ENCODE peak calls at places on chromosomes 7 and 10, in ten cellular contexts. One of them, this sample, is unnamed.

GRCh38 chr7:33901847-33902246 is 3.5 kb upstream of the BMPER start:
- DNase-seq in activated T-helper 1 cell treated with Interleukin-2 at 50 U/mL for 16 hours: no peak
- DNase-seq in GM03348: no peak
- DNase-seq in choroid plexus epithelial cell: no peak
- DNase-seq in NCI-H1105: no peak
- DNase-seq in RCC 7860: no peak
- DNase-seq in Peyer's patch: no peak
- DNase-seq in HCEC 1CT: no peak
- DNase-seq in H7: peak
- DNase-seq in activated CD8-positive, alpha-beta memory T cell treated with anti-CD3 and anti-CD28 coated beads, Interleukin-2, amount 50 U/mL, for 48 hours: no peak
- DNase-seq in this sample: no peak

GRCh38 chr10:12351447-12351846 is 2.1 kb downstream of the CAMK1D start:
- DNase-seq in activated T-helper 1 cell treated with Interleukin-2 at 50 U/mL for 16 hours: no peak
- DNase-seq in GM03348: no peak
- DNase-seq in choroid plexus epithelial cell: no peak
- DNase-seq in NCI-H1105: no peak
- DNase-seq in RCC 7860: no peak
- DNase-seq in Peyer's patch: no peak
- DNase-seq in HCEC 1CT: no peak
- DNase-seq in H7: no peak
- DNase-seq in activated CD8-positive, alpha-beta memory T cell treated with anti-CD3 and anti-CD28 coated beads, Interleukin-2, amount 50 U/mL, for 48 hours: peak
- DNase-seq in this sample: no peak

GRCh38 chr7:302054-302992 is 12.4 kb downstream of the FOXL3 start:
- DNase-seq in activated T-helper 1 cell treated with Interleukin-2 at 50 U/mL for 16 hours: no peak
- DNase-seq in GM03348: no peak
- DNase-seq in choroid plexus epithelial cell: no peak
- DNase-seq in NCI-H1105: no peak
- DNase-seq in RCC 7860: no peak
- DNase-seq in Peyer's patch: peak
- DNase-seq in HCEC 1CT: no peak
- DNase-seq in H7: peak
- DNase-seq in activated CD8-positive, alpha-beta memory T cell treated with anti-CD3 and anti-CD28 coated beads, Interleukin-2, amount 50 U/mL, for 48 hours: no peak
- DNase-seq in this sample: no peak

GRCh38 chr7:112459645-112460044 is 9.4 kb downstream of the IFRD1 start:
- DNase-seq in activated T-helper 1 cell treated with Interleukin-2 at 50 U/mL for 16 hours: no peak
- DNase-seq in GM03348: no peak
- DNase-seq in choroid plexus epithelial cell: no peak
- DNase-seq in NCI-H1105: no peak
- DNase-seq in RCC 7860: no peak
- DNase-seq in Peyer's patch: no peak
- DNase-seq in HCEC 1CT: no peak
- DNase-seq in H7: no peak
- DNase-seq in activated CD8-positive, alpha-beta memory T cell treated with anti-CD3 and anti-CD28 coated beads, Interleukin-2, amount 50 U/mL, for 48 hours: no peak
- DNase-seq in this sample: no peak

GRCh38 chr10:89299031-89299430 is 2.8 kb upstream of the IFIT2 start:
- DNase-seq in activated T-helper 1 cell treated with Interleukin-2 at 50 U/mL for 16 hours: no peak
- DNase-seq in GM03348: no peak
- DNase-seq in choroid plexus epithelial cell: no peak
- DNase-seq in NCI-H1105: no peak
- DNase-seq in RCC 7860: no peak
- DNase-seq in Peyer's patch: no peak
- DNase-seq in HCEC 1CT: no peak
- DNase-seq in H7: no peak
- DNase-seq in activated CD8-positive, alpha-beta memory T cell treated with anti-CD3 and anti-CD28 coated beads, Interleukin-2, amount 50 U/mL, for 48 hours: no peak
- DNase-seq in this sample: no peak

GRCh38 chr7:1234049-1234691 is 1.5 kb downstream of the UNCX start:
- DNase-seq in activated T-helper 1 cell treated with Interleukin-2 at 50 U/mL for 16 hours: no peak
- DNase-seq in GM03348: no peak
- DNase-seq in choroid plexus epithelial cell: no peak
- DNase-seq in NCI-H1105: no peak
- DNase-seq in RCC 7860: no peak
- DNase-seq in Peyer's patch: no peak
- DNase-seq in HCEC 1CT: no peak
- DNase-seq in H7: no peak
- DNase-seq in activated CD8-positive, alpha-beta memory T cell treated with anti-CD3 and anti-CD28 coated beads, Interleukin-2, amount 50 U/mL, for 48 hours: no peak
- DNase-seq in this sample: no peak

GRCh38 chr10:11179231-11180105 is 161.8 kb downstream of the CELF2 start:
- DNase-seq in activated T-helper 1 cell treated with Interleukin-2 at 50 U/mL for 16 hours: no peak
- DNase-seq in GM03348: no peak
- DNase-seq in choroid plexus epithelial cell: no peak
- DNase-seq in NCI-H1105: no peak
- DNase-seq in RCC 7860: no peak
- DNase-seq in Peyer's patch: no peak
- DNase-seq in HCEC 1CT: no peak
- DNase-seq in H7: no peak
- DNase-seq in activated CD8-positive, alpha-beta memory T cell treated with anti-CD3 and anti-CD28 coated beads, Interleukin-2, amount 50 U/mL, for 48 hours: no peak
- DNase-seq in this sample: no peak

GRCh38 chr10:60044221-60044620 is 137.9 kb upstream of the CCDC6 start:
- DNase-seq in activated T-helper 1 cell treated with Interleukin-2 at 50 U/mL for 16 hours: no peak
- DNase-seq in GM03348: peak
- DNase-seq in choroid plexus epithelial cell: peak
- DNase-seq in NCI-H1105: no peak
- DNase-seq in RCC 7860: no peak
- DNase-seq in Peyer's patch: no peak
- DNase-seq in HCEC 1CT: peak
- DNase-seq in H7: no peak
- DNase-seq in activated CD8-positive, alpha-beta memory T cell treated with anti-CD3 and anti-CD28 coated beads, Interleukin-2, amount 50 U/mL, for 48 hours: no peak
- DNase-seq in this sample: peak